ENCODE peak calls at places on chromosome 9, in six cellular contexts. One of them, this sample, is unnamed.

GRCh38 chr9:97388721-97389238 is 23.1 kb upstream of the TDRD7 start:
- DNase-seq in GDM1: no peak
- DNase-seq in dorsolateral prefrontal cortex: no peak
- DNase-seq in body of pancreas: no peak
- DNase-seq in brain microvascular endothelial cell: no peak
- DNase-seq in B cell: peak
- DNase-seq in this sample: no peak

GRCh38 chr9:6549106-6549505 is 96.4 kb downstream of the GLDC start:
- DNase-seq in GDM1: no peak
- DNase-seq in dorsolateral prefrontal cortex: no peak
- DNase-seq in body of pancreas: no peak
- DNase-seq in brain microvascular endothelial cell: no peak
- DNase-seq in B cell: no peak
- DNase-seq in this sample: peak

GRCh38 chr9:89463986-89464901 is 33.7 kb downstream of the SEMA4D start:
- DNase-seq in GDM1: peak
- DNase-seq in dorsolateral prefrontal cortex: peak
- DNase-seq in body of pancreas: peak
- DNase-seq in brain microvascular endothelial cell: no peak
- DNase-seq in B cell: peak
- DNase-seq in this sample: no peak

GRCh38 chr9:128636024-128636390 is 20.6 kb downstream of the DYNC2I2 start:
- DNase-seq in GDM1: no peak
- DNase-seq in dorsolateral prefrontal cortex: no peak
- DNase-seq in body of pancreas: peak
- DNase-seq in brain microvascular endothelial cell: no peak
- DNase-seq in B cell: no peak
- DNase-seq in this sample: no peak

GRCh38 chr9:88952976-88953375 is 38.3 kb upstream of the S1PR3 start:
- DNase-seq in GDM1: no peak
- DNase-seq in dorsolateral prefrontal cortex: no peak
- DNase-seq in body of pancreas: no peak
- DNase-seq in brain microvascular endothelial cell: no peak
- DNase-seq in B cell: no peak
- DNase-seq in this sample: no peak

GRCh38 chr9:72485821-72486605 is 35.4 kb upstream of the TMC1 start:
- DNase-seq in GDM1: no peak
- DNase-seq in dorsolateral prefrontal cortex: no peak
- DNase-seq in body of pancreas: no peak
- DNase-seq in brain microvascular endothelial cell: peak
- DNase-seq in B cell: no peak
- DNase-seq in this sample: no peak

GRCh38 chr9:27539479-27540441 is 10.1 kb upstream of the MOB3B start:
- DNase-seq in GDM1: no peak
- DNase-seq in dorsolateral prefrontal cortex: no peak
- DNase-seq in body of pancreas: peak
- DNase-seq in brain microvascular endothelial cell: no peak
- DNase-seq in B cell: no peak
- DNase-seq in this sample: no peak

GRCh38 chr9:7298123-7298522 is 501.5 kb downstream of the DMAC1 start:
- DNase-seq in GDM1: no peak
- DNase-seq in dorsolateral prefrontal cortex: no peak
- DNase-seq in body of pancreas: no peak
- DNase-seq in brain microvascular endothelial cell: no peak
- DNase-seq in B cell: no peak
- DNase-seq in this sample: no peak

GRCh38 chr9:130034570-130034969 is 8.4 kb downstream of the FNBP1 start:
- DNase-seq in GDM1: no peak
- DNase-seq in dorsolateral prefrontal cortex: no peak
- DNase-seq in body of pancreas: no peak
- DNase-seq in brain microvascular endothelial cell: peak
- DNase-seq in B cell: no peak
- DNase-seq in this sample: no peak

This sample was measured in NCI-H748 treated with DMSO at 0.1 percent for 48 hours.